ENCODE peak calls at places on chromosomes 3 and 15, in seven cellular contexts. One of them, this sample, is unnamed.

GRCh38 chr3:66938338-66938963 is 59.7 kb upstream of the KBTBD8 start:
- DNase-seq in AG04450: peak; percentile 24
- DNase-seq in adrenal gland: peak; percentile 45
- DNase-seq in cardiac muscle cell: peak; percentile 78
- DNase-seq in CD8-positive, alpha-beta T cell: no peak
- DNase-seq in fibroblast of villous mesenchyme: peak; percentile 70
- DNase-seq in lower lobe of right lung: no peak
- DNase-seq in this sample: peak; percentile 65

GRCh38 chr15:35308802-35309201 is 223.7 kb upstream of the NANOGP8 start:
- DNase-seq in cardiac muscle cell: peak; percentile 86
- DNase-seq in AG04450: peak; percentile 94
- DNase-seq in lower lobe of right lung: no peak
- DNase-seq in CD8-positive, alpha-beta T cell: no peak
- DNase-seq in adrenal gland: no peak
- DNase-seq in fibroblast of villous mesenchyme: peak; percentile 99
- DNase-seq in this sample: peak; percentile 97

GRCh38 chr15:86231864-86232801 is 152.5 kb downstream of the AGBL1 start:
- DNase-seq in fibroblast of villous mesenchyme: peak; percentile 9
- DNase-seq in adrenal gland: peak; percentile 44
- DNase-seq in AG04450: no peak
- DNase-seq in cardiac muscle cell: peak; percentile 22
- DNase-seq in lower lobe of right lung: no peak
- DNase-seq in CD8-positive, alpha-beta T cell: peak; percentile 52
- DNase-seq in this sample: peak; percentile 26

GRCh38 chr3:125322166-125322565 is 53.0 kb downstream of the ZNF148 start:
- DNase-seq in fibroblast of villous mesenchyme: peak; percentile 88
- DNase-seq in cardiac muscle cell: peak; percentile 21
- DNase-seq in CD8-positive, alpha-beta T cell: no peak
- DNase-seq in lower lobe of right lung: no peak
- DNase-seq in AG04450: peak; percentile 34
- DNase-seq in adrenal gland: no peak
- DNase-seq in this sample: peak; percentile 73

GRCh38 chr15:85411992-85412538 is 31.7 kb downstream of the AKAP13 start:
- DNase-seq in cardiac muscle cell: no peak
- DNase-seq in lower lobe of right lung: no peak
- DNase-seq in AG04450: no peak
- DNase-seq in CD8-positive, alpha-beta T cell: no peak
- DNase-seq in fibroblast of villous mesenchyme: peak; percentile 43
- DNase-seq in adrenal gland: no peak
- DNase-seq in this sample: peak; percentile 39

GRCh38 chr15:62887113-62887570 is 155.4 kb upstream of the TPM1 start:
- DNase-seq in fibroblast of villous mesenchyme: peak; percentile 34
- DNase-seq in cardiac muscle cell: peak; percentile 17
- DNase-seq in AG04450: no peak
- DNase-seq in adrenal gland: no peak
- DNase-seq in lower lobe of right lung: no peak
- DNase-seq in CD8-positive, alpha-beta T cell: no peak
- DNase-seq in this sample: peak; percentile 70

GRCh38 chr3:72494076-72495000 is 353.9 kb downstream of the SHQ1 start:
- DNase-seq in lower lobe of right lung: no peak
- DNase-seq in adrenal gland: no peak
- DNase-seq in CD8-positive, alpha-beta T cell: no peak
- DNase-seq in AG04450: no peak
- DNase-seq in fibroblast of villous mesenchyme: peak; percentile 57
- DNase-seq in cardiac muscle cell: peak; percentile 87
- DNase-seq in this sample: peak; percentile 36

GRCh38 chr3:143261848-143262247 is 142.3 kb downstream of the CHST2 start:
- DNase-seq in cardiac muscle cell: no peak
- DNase-seq in adrenal gland: no peak
- DNase-seq in lower lobe of right lung: no peak
- DNase-seq in AG04450: no peak
- DNase-seq in CD8-positive, alpha-beta T cell: no peak
- DNase-seq in fibroblast of villous mesenchyme: no peak
- DNase-seq in this sample: no peak

GRCh38 chr3:43632269-43632733 is 10.5 kb upstream of the ANO10 start:
- DNase-seq in adrenal gland: peak; percentile 33
- DNase-seq in lower lobe of right lung: no peak
- DNase-seq in cardiac muscle cell: peak; percentile 30
- DNase-seq in AG04450: peak; percentile 58
- DNase-seq in fibroblast of villous mesenchyme: no peak
- DNase-seq in CD8-positive, alpha-beta T cell: no peak
- DNase-seq in this sample: peak; percentile 82

GRCh38 chr3:69740103-69741021 is 1.1 kb downstream of the MITF start:
- DNase-seq in CD8-positive, alpha-beta T cell: no peak
- DNase-seq in AG04450: no peak
- DNase-seq in cardiac muscle cell: no peak
- DNase-seq in lower lobe of right lung: peak; percentile 79
- DNase-seq in adrenal gland: peak; percentile 42
- DNase-seq in fibroblast of villous mesenchyme: no peak
- DNase-seq in this sample: no peak

GRCh38 chr3:141998674-141999290 is 122.3 kb downstream of the ATP1B3 start:
- DNase-seq in CD8-positive, alpha-beta T cell: no peak
- DNase-seq in lower lobe of right lung: no peak
- DNase-seq in fibroblast of villous mesenchyme: peak; percentile 26
- DNase-seq in adrenal gland: no peak
- DNase-seq in cardiac muscle cell: peak; percentile 40
- DNase-seq in AG04450: no peak
- DNase-seq in this sample: peak; percentile 30

GRCh38 chr15:98560338-98560737 is 88.0 kb upstream of the IGF1R start:
- DNase-seq in cardiac muscle cell: no peak
- DNase-seq in fibroblast of villous mesenchyme: no peak
- DNase-seq in CD8-positive, alpha-beta T cell: no peak
- DNase-seq in lower lobe of right lung: no peak
- DNase-seq in AG04450: no peak
- DNase-seq in adrenal gland: no peak
- DNase-seq in this sample: no peak

GRCh38 chr15:66718220-66718988 is 16.4 kb downstream of the SMAD6 start:
- DNase-seq in fibroblast of villous mesenchyme: no peak
- DNase-seq in cardiac muscle cell: no peak
- DNase-seq in adrenal gland: no peak
- DNase-seq in CD8-positive, alpha-beta T cell: no peak
- DNase-seq in lower lobe of right lung: no peak
- DNase-seq in AG04450: no peak
- DNase-seq in this sample: no peak

GRCh38 chr15:91853968-91854943 is 748 bp downstream of the SLCO3A1 start:
- DNase-seq in adrenal gland: peak; percentile 57
- DNase-seq in fibroblast of villous mesenchyme: peak; percentile 7
- DNase-seq in lower lobe of right lung: peak; percentile 73
- DNase-seq in AG04450: no peak
- DNase-seq in CD8-positive, alpha-beta T cell: peak; percentile 66
- DNase-seq in cardiac muscle cell: peak; percentile 39
- DNase-seq in this sample: peak; percentile 17

GRCh38 chr15:79073336-79073735 is 17.2 kb downstream of the RASGRF1 start:
- DNase-seq in fibroblast of villous mesenchyme: no peak
- DNase-seq in CD8-positive, alpha-beta T cell: no peak
- DNase-seq in AG04450: no peak
- DNase-seq in adrenal gland: no peak
- DNase-seq in cardiac muscle cell: no peak
- DNase-seq in lower lobe of right lung: no peak
- DNase-seq in this sample: no peak

GRCh38 chr3:136093771-136094170 is 102.4 kb downstream of the MSL2 start:
- DNase-seq in cardiac muscle cell: no peak
- DNase-seq in fibroblast of villous mesenchyme: no peak
- DNase-seq in lower lobe of right lung: no peak
- DNase-seq in adrenal gland: no peak
- DNase-seq in CD8-positive, alpha-beta T cell: no peak
- DNase-seq in AG04450: no peak
- DNase-seq in this sample: no peak

GRCh38 chr3:18124501-18124900 is 300.6 kb downstream of the SATB1 start:
- DNase-seq in CD8-positive, alpha-beta T cell: no peak
- DNase-seq in adrenal gland: no peak
- DNase-seq in fibroblast of villous mesenchyme: peak; percentile 5
- DNase-seq in lower lobe of right lung: no peak
- DNase-seq in AG04450: peak; percentile 4
- DNase-seq in cardiac muscle cell: peak; percentile 60
- DNase-seq in this sample: peak; percentile 82

GRCh38 chr3:196120291-196120951 is 38.5 kb upstream of the TFRC start:
- DNase-seq in AG04450: no peak
- DNase-seq in cardiac muscle cell: no peak
- DNase-seq in fibroblast of villous mesenchyme: peak; percentile 38
- DNase-seq in adrenal gland: no peak
- DNase-seq in lower lobe of right lung: no peak
- DNase-seq in CD8-positive, alpha-beta T cell: no peak
- DNase-seq in this sample: no peak

GRCh38 chr3:114586119-114586518 is 292.3 kb downstream of the TIGIT start:
- DNase-seq in fibroblast of villous mesenchyme: peak; percentile 28
- DNase-seq in CD8-positive, alpha-beta T cell: no peak
- DNase-seq in adrenal gland: no peak
- DNase-seq in AG04450: no peak
- DNase-seq in lower lobe of right lung: no peak
- DNase-seq in cardiac muscle cell: no peak
- DNase-seq in this sample: peak; percentile 28

GRCh38 chr3:4351164-4351855 is 48.1 kb downstream of the SETMAR start:
- DNase-seq in CD8-positive, alpha-beta T cell: no peak
- DNase-seq in lower lobe of right lung: no peak
- DNase-seq in adrenal gland: no peak
- DNase-seq in AG04450: no peak
- DNase-seq in cardiac muscle cell: peak; percentile 73
- DNase-seq in fibroblast of villous mesenchyme: peak; percentile 78
- DNase-seq in this sample: peak; percentile 6

GRCh38 chr15:30065025-30065801 is 17.5 kb upstream of the GOLGA8J start:
- DNase-seq in AG04450: peak; percentile 18
- DNase-seq in adrenal gland: no peak
- DNase-seq in cardiac muscle cell: peak; percentile 38
- DNase-seq in lower lobe of right lung: no peak
- DNase-seq in fibroblast of villous mesenchyme: peak; percentile 88
- DNase-seq in CD8-positive, alpha-beta T cell: no peak
- DNase-seq in this sample: peak; percentile 93

GRCh38 chr15:98724495-98724894 is 76.2 kb downstream of the IGF1R start:
- DNase-seq in adrenal gland: no peak
- DNase-seq in fibroblast of villous mesenchyme: no peak
- DNase-seq in CD8-positive, alpha-beta T cell: no peak
- DNase-seq in AG04450: no peak
- DNase-seq in cardiac muscle cell: no peak
- DNase-seq in lower lobe of right lung: no peak
- DNase-seq in this sample: no peak

GRCh38 chr15:73922186-73923151 is 3.8 kb upstream of the LOXL1 start:
- DNase-seq in CD8-positive, alpha-beta T cell: no peak
- DNase-seq in cardiac muscle cell: peak; percentile 92
- DNase-seq in adrenal gland: no peak
- DNase-seq in fibroblast of villous mesenchyme: peak; percentile 81
- DNase-seq in AG04450: no peak
- DNase-seq in lower lobe of right lung: peak; percentile 43
- DNase-seq in this sample: peak; percentile 75

DNA sequence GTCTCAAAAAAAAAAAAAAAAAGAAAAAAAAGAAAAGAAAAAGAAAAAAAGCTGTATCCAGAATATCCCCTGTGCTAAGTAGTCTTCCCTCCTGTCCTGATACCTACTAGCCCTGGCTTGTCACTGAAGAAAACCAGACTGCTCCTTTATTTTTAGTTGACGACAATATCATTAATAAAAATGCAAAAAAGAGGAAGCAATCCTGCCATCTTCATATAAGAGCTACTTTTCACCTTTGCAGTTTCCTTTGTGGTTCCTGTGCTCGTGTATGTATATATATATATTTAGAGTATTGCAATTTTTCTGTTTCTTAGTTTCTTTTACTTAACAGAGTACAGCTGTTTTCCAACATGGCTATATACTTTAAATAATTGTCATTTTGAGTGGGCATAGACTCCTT is 13.6 kb downstream of the C3orf20 start:
- DNase-seq in CD8-positive, alpha-beta T cell: no peak
- DNase-seq in adrenal gland: no peak
- DNase-seq in AG04450: no peak
- DNase-seq in fibroblast of villous mesenchyme: no peak
- DNase-seq in cardiac muscle cell: no peak
- DNase-seq in lower lobe of right lung: no peak
- DNase-seq in this sample: no peak
- H3K4me3 ChIP-seq in CD8-positive, alpha-beta T cell: no peak overlapping the region
- H3K4me3 ChIP-seq in adrenal gland: no peak overlapping the region
- H3K4me3 ChIP-seq in AG04450: no peak overlapping the region
- H3K4me3 ChIP-seq in fibroblast of villous mesenchyme: no peak overlapping the region
- H3K4me3 ChIP-seq in cardiac muscle cell: no peak overlapping the region
- H3K4me3 ChIP-seq in lower lobe of right lung: no peak overlapping the region
- H3K4me3 ChIP-seq in this sample: no peak overlapping the region

DNA sequence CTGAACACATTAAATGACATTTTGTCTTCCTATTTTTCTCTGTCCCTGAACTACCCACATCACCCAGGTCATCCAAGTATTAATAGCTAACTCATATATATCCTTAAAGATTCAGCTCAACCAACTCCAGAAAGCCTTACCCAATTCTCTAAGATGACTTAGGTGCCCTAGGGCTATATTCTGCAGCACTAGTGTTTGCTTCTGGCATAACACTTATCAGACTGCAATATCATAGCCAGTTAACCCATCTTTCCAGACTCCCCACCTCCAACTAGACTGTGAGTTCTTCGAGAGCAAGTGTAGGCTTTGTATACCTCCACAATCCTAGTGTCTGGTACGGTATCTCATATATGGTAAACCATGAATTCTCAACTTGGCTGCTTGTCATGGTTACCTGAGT is 50.7 kb downstream of the SST start:
- DNase-seq in AG04450: no peak
- DNase-seq in cardiac muscle cell: no peak
- DNase-seq in CD8-positive, alpha-beta T cell: no peak
- DNase-seq in adrenal gland: no peak
- DNase-seq in lower lobe of right lung: no peak
- DNase-seq in fibroblast of villous mesenchyme: no peak
- DNase-seq in this sample: no peak
- TF ChIP-seq CTCF in AG04450: no peak
- TF ChIP-seq CTCF in cardiac muscle cell: no peak
- TF ChIP-seq CTCF in CD8-positive, alpha-beta T cell: no peak
- TF ChIP-seq CTCF in adrenal gland: no peak
- TF ChIP-seq CTCF in lower lobe of right lung: no peak
- TF ChIP-seq CTCF in fibroblast of villous mesenchyme: no peak
- TF ChIP-seq CTCF in this sample: no peak

GRCh38 chr3:14357463-14357862 is 44.9 kb upstream of the SLC6A6 start:
- DNase-seq in CD8-positive, alpha-beta T cell: no peak
- DNase-seq in adrenal gland: no peak
- DNase-seq in lower lobe of right lung: no peak
- DNase-seq in AG04450: no peak
- DNase-seq in fibroblast of villous mesenchyme: no peak
- DNase-seq in cardiac muscle cell: no peak
- DNase-seq in this sample: no peak

GRCh38 chr3:14361068-14361677 is 41.2 kb upstream of the SLC6A6 start:
- DNase-seq in AG04450: no peak
- DNase-seq in cardiac muscle cell: no peak
- DNase-seq in fibroblast of villous mesenchyme: no peak
- DNase-seq in lower lobe of right lung: no peak
- DNase-seq in CD8-positive, alpha-beta T cell: no peak
- DNase-seq in adrenal gland: no peak
- DNase-seq in this sample: no peak

GRCh38 chr3:14360123-14360881 is 42.1 kb upstream of the SLC6A6 start:
- DNase-seq in lower lobe of right lung: no peak
- DNase-seq in AG04450: no peak
- DNase-seq in adrenal gland: no peak
- DNase-seq in cardiac muscle cell: peak; percentile 65
- DNase-seq in fibroblast of villous mesenchyme: peak; percentile 60
- DNase-seq in CD8-positive, alpha-beta T cell: no peak
- DNase-seq in this sample: peak; percentile 40

GRCh38 chr3:14359348-14359747 is 43.1 kb upstream of the SLC6A6 start:
- DNase-seq in lower lobe of right lung: no peak
- DNase-seq in AG04450: no peak
- DNase-seq in cardiac muscle cell: no peak
- DNase-seq in fibroblast of villous mesenchyme: no peak
- DNase-seq in adrenal gland: no peak
- DNase-seq in CD8-positive, alpha-beta T cell: no peak
- DNase-seq in this sample: no peak

GRCh38 chr3:14358426-14359211 is 43.8 kb upstream of the SLC6A6 start:
- DNase-seq in lower lobe of right lung: peak; percentile 58
- DNase-seq in cardiac muscle cell: peak; percentile 86
- DNase-seq in adrenal gland: no peak
- DNase-seq in CD8-positive, alpha-beta T cell: no peak
- DNase-seq in fibroblast of villous mesenchyme: peak; percentile 82
- DNase-seq in AG04450: peak; percentile 43
- DNase-seq in this sample: peak; percentile 78
- H3K4me3 ChIP-seq in lower lobe of right lung: no peak overlapping the region
- H3K4me3 ChIP-seq in cardiac muscle cell: no peak overlapping the region
- H3K4me3 ChIP-seq in adrenal gland: no peak overlapping the region
- H3K4me3 ChIP-seq in CD8-positive, alpha-beta T cell: no peak overlapping the region
- H3K4me3 ChIP-seq in fibroblast of villous mesenchyme: no peak overlapping the region
- H3K4me3 ChIP-seq in AG04450: no peak overlapping the region
- H3K4me3 ChIP-seq in this sample: no peak overlapping the region

GRCh38 chr3:19911452-19911851 is 22.6 kb downstream of the EFHB start:
- DNase-seq in cardiac muscle cell: no peak
- DNase-seq in CD8-positive, alpha-beta T cell: no peak
- DNase-seq in AG04450: no peak
- DNase-seq in adrenal gland: no peak
- DNase-seq in fibroblast of villous mesenchyme: no peak
- DNase-seq in lower lobe of right lung: no peak
- DNase-seq in this sample: no peak
- TF ChIP-seq CTCF in cardiac muscle cell: no peak
- TF ChIP-seq CTCF in CD8-positive, alpha-beta T cell: no peak
- TF ChIP-seq CTCF in AG04450: no peak
- TF ChIP-seq CTCF in adrenal gland: no peak
- TF ChIP-seq CTCF in fibroblast of villous mesenchyme: no peak
- TF ChIP-seq CTCF in lower lobe of right lung: no peak
- TF ChIP-seq CTCF in this sample: no peak

This sample was measured in AG10803.